ENCODE peak calls at places on chromosomes 3 and 15, in four cellular contexts. One of them, this sample, is unnamed.

GRCh38 chr3:23865595-23866396 is 51.0 kb downstream of the NKIRAS1 start:
- DNase-seq in GM12878: peak; percentile 45
- DNase-seq in K562: peak; percentile 20
- DNase-seq in GM12892: peak; percentile 20
- DNase-seq in this sample: peak; percentile 65

GRCh38 chr3:195897081-195897852 is 11.1 kb downstream of the TNK2 start:
- DNase-seq in GM12878: no peak
- DNase-seq in GM12892: no peak
- DNase-seq in K562: peak; percentile 58
- DNase-seq in this sample: no peak

GRCh38 chr15:29822685-29823459 is 604 bp upstream of the TJP1 start:
- DNase-seq in K562: no peak
- DNase-seq in GM12878: no peak
- DNase-seq in GM12892: no peak
- DNase-seq in this sample: peak; percentile 66

GRCh38 chr15:42056934-42057743 is 36.3 kb upstream of the PLA2G4E start:
- DNase-seq in GM12892: peak; percentile 47
- DNase-seq in GM12878: no peak
- DNase-seq in K562: peak; percentile 67
- DNase-seq in this sample: peak; percentile 80

GRCh38 chr3:25493786-25494185 is 65.7 kb downstream of the RARB start:
- DNase-seq in GM12892: no peak
- DNase-seq in K562: no peak
- DNase-seq in GM12878: no peak
- DNase-seq in this sample: no peak

GRCh38 chr15:72205896-72206676 is 8.5 kb upstream of the GRAMD2A start:
- DNase-seq in GM12892: no peak
- DNase-seq in K562: no peak
- DNase-seq in GM12878: no peak
- DNase-seq in this sample: no peak

GRCh38 chr3:139797724-139798343 is 120.1 kb upstream of the NMNAT3 start:
- DNase-seq in K562: peak; percentile 51
- DNase-seq in GM12878: no peak
- DNase-seq in GM12892: no peak
- DNase-seq in this sample: no peak

GRCh38 chr15:32869814-32870213 is 152.0 kb downstream of the GREM1 start:
- DNase-seq in GM12892: no peak
- DNase-seq in K562: no peak
- DNase-seq in GM12878: no peak
- DNase-seq in this sample: no peak

GRCh38 chr15:81338422-81339007 is 14.6 kb upstream of the STARD5 start:
- DNase-seq in GM12892: no peak
- DNase-seq in GM12878: no peak
- DNase-seq in K562: no peak
- DNase-seq in this sample: no peak

GRCh38 chr3:152769523-152769922 is 65.4 kb upstream of the P2RY1 start:
- DNase-seq in GM12892: no peak
- DNase-seq in GM12878: no peak
- DNase-seq in K562: no peak
- DNase-seq in this sample: no peak

GRCh38 chr3:47259114-47259513 is 23.5 kb downstream of the KIF9 start:
- DNase-seq in K562: no peak
- DNase-seq in GM12878: no peak
- DNase-seq in GM12892: no peak
- DNase-seq in this sample: no peak

GRCh38 chr3:16905704-16906103 is 20.9 kb downstream of the PLCL2 start:
- DNase-seq in GM12878: no peak
- DNase-seq in K562: no peak
- DNase-seq in GM12892: no peak
- DNase-seq in this sample: no peak

GRCh38 chr15:27256446-27256845 is 285.5 kb downstream of the GABRG3 start:
- DNase-seq in GM12878: no peak
- DNase-seq in K562: no peak
- DNase-seq in GM12892: no peak
- DNase-seq in this sample: no peak

GRCh38 chr3:48416091-48416505 is 13.8 kb downstream of the PLXNB1 start:
- DNase-seq in GM12892: no peak
- DNase-seq in K562: no peak
- DNase-seq in GM12878: no peak
- DNase-seq in this sample: no peak

GRCh38 chr3:128080323-128080898 is 28.2 kb downstream of the SEC61A1 start:
- DNase-seq in GM12892: no peak
- DNase-seq in K562: peak; percentile 65
- DNase-seq in GM12878: no peak
- DNase-seq in this sample: peak; percentile 62

GRCh38 chr3:136954246-136954645 is 3.5 kb upstream of the IL20RB start:
- DNase-seq in GM12892: no peak
- DNase-seq in GM12878: no peak
- DNase-seq in K562: no peak
- DNase-seq in this sample: no peak

GRCh38 chr3:128274837-128275236 is 121.6 kb downstream of the EEFSEC start:
- DNase-seq in GM12878: no peak
- DNase-seq in K562: no peak
- DNase-seq in GM12892: no peak
- DNase-seq in this sample: no peak

GRCh38 chr3:156862338-156862737 is 36.2 kb downstream of the LEKR1 start:
- DNase-seq in GM12892: no peak
- DNase-seq in K562: no peak
- DNase-seq in GM12878: no peak
- DNase-seq in this sample: no peak

GRCh38 chr3:141306922-141307321 is 61.4 kb upstream of the ZBTB38 start:
- DNase-seq in GM12878: no peak
- DNase-seq in GM12892: no peak
- DNase-seq in K562: no peak
- DNase-seq in this sample: no peak

GRCh38 chr15:47757331-47757730 is 40.0 kb downstream of the SEMA6D start:
- DNase-seq in GM12892: no peak
- DNase-seq in GM12878: no peak
- DNase-seq in K562: no peak
- DNase-seq in this sample: no peak

GRCh38 chr3:135382621-135383020 is 582.9 kb upstream of the PPP2R3A start:
- DNase-seq in K562: no peak
- DNase-seq in GM12892: no peak
- DNase-seq in GM12878: no peak
- DNase-seq in this sample: no peak

GRCh38 chr15:99706557-99707303 is 26.5 kb downstream of the LYSMD4 start:
- DNase-seq in K562: no peak
- DNase-seq in GM12892: no peak
- DNase-seq in GM12878: no peak
- DNase-seq in this sample: no peak

GRCh38 chr15:99707481-99708270 is 25.6 kb downstream of the LYSMD4 start:
- DNase-seq in GM12892: no peak
- DNase-seq in GM12878: no peak
- DNase-seq in K562: no peak
- DNase-seq in this sample: no peak

GRCh38 chr15:99711685-99712084 is 21.6 kb downstream of the LYSMD4 start:
- DNase-seq in K562: no peak
- DNase-seq in GM12892: no peak
- DNase-seq in GM12878: no peak
- DNase-seq in this sample: no peak

GRCh38 chr15:99709243-99709986 is 23.8 kb downstream of the LYSMD4 start:
- DNase-seq in GM12892: no peak
- DNase-seq in K562: no peak
- DNase-seq in GM12878: no peak
- DNase-seq in this sample: no peak

DNA sequence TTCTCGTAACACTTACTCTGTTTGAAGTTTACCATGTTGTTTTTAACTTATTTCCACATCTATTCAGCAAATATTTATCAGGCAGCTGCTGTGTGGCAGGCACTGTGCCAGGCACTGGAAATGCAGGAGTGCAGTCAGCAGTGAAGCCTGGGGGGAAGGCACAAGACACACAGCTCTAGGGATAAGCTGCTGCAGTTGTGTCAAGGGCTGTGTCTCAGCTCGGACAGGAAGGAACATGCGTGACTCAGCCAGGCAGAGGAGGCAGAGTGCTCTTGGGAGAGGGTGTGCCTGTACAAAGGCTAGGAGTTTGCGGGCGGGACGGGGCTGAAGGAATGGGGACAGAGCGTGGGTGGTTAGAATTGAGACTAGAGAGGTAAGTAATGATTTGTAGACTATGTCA is 24.7 kb downstream of the LYSMD4 start:
- DNase-seq in GM12878: no peak
- DNase-seq in GM12892: no peak
- DNase-seq in K562: peak; percentile 58
- DNase-seq in this sample: no peak
- TF ChIP-seq TAF1 in GM12878: no peak
- TF ChIP-seq TAF1 in GM12892: no peak
- TF ChIP-seq TAF1 in K562: no peak
- TF ChIP-seq TAF1 in this sample: no peak

DNA sequence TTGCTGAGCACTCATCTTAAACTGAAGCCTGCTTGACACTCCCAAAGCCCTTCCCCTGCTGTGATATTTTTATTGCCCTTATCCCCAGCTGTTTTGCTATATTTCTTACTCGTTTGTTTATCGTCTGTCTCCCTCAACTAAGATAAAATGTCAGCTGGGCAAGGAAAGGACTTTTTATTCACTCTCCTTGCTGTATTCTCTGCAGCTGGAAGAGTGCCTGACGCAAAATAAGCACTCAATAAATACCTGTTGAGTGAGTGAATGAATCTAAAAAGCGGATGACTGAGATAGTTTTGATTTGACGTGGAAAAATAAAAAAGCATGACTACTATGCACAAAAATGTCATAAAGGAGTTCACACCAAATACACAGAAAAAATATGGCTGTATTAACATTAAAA is 84.8 kb upstream of the POMGNT2 start:
- DNase-seq in GM12892: no peak
- DNase-seq in GM12878: no peak
- DNase-seq in K562: no peak
- DNase-seq in this sample: no peak
- TF ChIP-seq TAF1 in GM12892: no peak
- TF ChIP-seq TAF1 in GM12878: no peak
- TF ChIP-seq TAF1 in K562: no peak
- TF ChIP-seq TAF1 in this sample: no peak

GRCh38 chr3:174002543-174002942 is 605.0 kb downstream of the NLGN1 start:
- DNase-seq in GM12878: no peak
- DNase-seq in GM12892: no peak
- DNase-seq in K562: no peak
- DNase-seq in this sample: peak; percentile 1
- TF ChIP-seq TAF1 in GM12878: no peak
- TF ChIP-seq TAF1 in GM12892: no peak
- TF ChIP-seq TAF1 in K562: no peak
- TF ChIP-seq TAF1 in this sample: no peak

GRCh38 chr3:113832477-113833164 is 6.0 kb upstream of the GRAMD1C start:
- DNase-seq in GM12892: no peak
- DNase-seq in GM12878: peak; percentile 47
- DNase-seq in K562: no peak
- DNase-seq in this sample: peak; percentile 42
- TF ChIP-seq TAF1 in GM12892: no peak
- TF ChIP-seq TAF1 in GM12878: no peak
- TF ChIP-seq TAF1 in K562: no peak
- TF ChIP-seq TAF1 in this sample: no peak